ENCODE peak calls at places on chromosomes 13 and 19, in five cellular contexts. G is HCT116, H is K562, V is HepG2, Z is GM12878. Q is an unnamed sample.

GRCh38 chr13:89375839-89376238 is 1704.7 kb downstream of the SLITRK5 start:
- DNase-seq in G (no peak), H (no peak), V (no peak), Z (no peak), Q (no peak)

GRCh38 chr13:23695196-23695595 is 125.0 kb downstream of the TNFRSF19 start:
- DNase-seq in G (no peak), H (no peak), V (no peak), Z (no peak), Q (no peak)

GRCh38 chr19:13899912-13900584 is 5.9 kb downstream of the BRME1 start:
- DNase-seq in G (no peak), H (no peak), V (no peak), Z (no peak), Q (no peak)

GRCh38 chr13:112233256-112233655 is 142.9 kb upstream of the SPACA7 start:
- DNase-seq in G (no peak), H (no peak), V (no peak), Z (no peak), Q (no peak)

GRCh38 chr13:70043685-70044084 is 63.9 kb upstream of the ATXN8OS start:
- DNase-seq in G (no peak), H (no peak), V (no peak), Z (peak), Q (no peak)

GRCh38 chr19:12789098-12789903 is 2.0 kb upstream of the JUNB start:
- DNase-seq in G (no peak), H (no peak), V (no peak), Z (no peak), Q (no peak)

GRCh38 chr13:86725105-86725504 is 925.9 kb upstream of the SLITRK6 start:
- DNase-seq in G (no peak), H (no peak), V (no peak), Z (no peak), Q (peak)

GRCh38 chr13:94996445-94996844 is 284.1 kb upstream of the SOX21 start:
- DNase-seq in G (no peak), H (no peak), V (no peak), Z (no peak), Q (no peak)

GRCh38 chr19:54473071-54473941 is at the start of gene CDC42EP5:
- DNase-seq in G (no peak), H (peak), V (no peak), Z (no peak), Q (peak)

GRCh38 chr19:58218899-58219298 is 9.8 kb upstream of the ZNF544 start:
- DNase-seq in G (peak), H (peak), V (peak), Z (no peak), Q (peak)

GRCh38 chr19:3508771-3509535 is 2.8 kb downstream of the FZR1 start:
- DNase-seq in G (no peak), H (no peak), V (no peak), Z (no peak), Q (no peak)

GRCh38 chr13:39897636-39898035 is 242.2 kb downstream of the COG6 start:
- DNase-seq in G (no peak), H (no peak), V (no peak), Z (no peak), Q (no peak)

GRCh38 chr13:73465629-73465974 is 406.8 kb downstream of the KLF5 start:
- DNase-seq in G (peak), H (peak), V (no peak), Z (no peak), Q (no peak)

GRCh38 chr13:21579754-21580316 is 24.1 kb downstream of the MICU2 start:
- DNase-seq in G (no peak), H (no peak), V (no peak), Z (peak), Q (no peak)

GRCh38 chr19:38315657-38316476 is at the start of gene YIF1B:
- DNase-seq in G (peak), H (peak), V (peak), Z (peak), Q (peak)

GRCh38 chr19:49626243-49626642 is 13.7 kb downstream of the RRAS start:
- DNase-seq in G (no peak), H (no peak), V (no peak), Z (no peak), Q (no peak)

GRCh38 chr19:18156841-18157464 is 4.0 kb downstream of the PIK3R2 start:
- DNase-seq in G (peak), H (peak), V (peak), Z (no peak), Q (peak)

GRCh38 chr13:37395544-37395943 is 203.0 kb downstream of the POSTN start:
- DNase-seq in G (no peak), H (no peak), V (no peak), Z (no peak), Q (no peak)

GRCh38 chr19:12800873-12801465 is 631 bp downstream of the PRDX2 start:
- DNase-seq in G (no peak), H (peak), V (peak), Z (no peak), Q (peak)

GRCh38 chr19:13946414-13946813 is 5.9 kb upstream of the DCAF15 start:
- DNase-seq in G (no peak), H (no peak), V (no peak), Z (no peak), Q (no peak)

GRCh38 chr19:6272411-6272791 is 7.4 kb downstream of the MLLT1 start:
- DNase-seq in G (no peak), H (peak), V (no peak), Z (no peak), Q (peak)

GRCh38 chr13:33123066-33123940 is 107.1 kb downstream of the KL start:
- DNase-seq in G (no peak), H (no peak), V (peak), Z (no peak), Q (no peak)

GRCh38 chr19:45477713-45478453 is 10.1 kb downstream of the FOSB start:
- DNase-seq in G (no peak), H (no peak), V (no peak), Z (no peak), Q (no peak)

GRCh38 chr19:29499261-29499920 is 26.4 kb upstream of the VSTM2B start:
- DNase-seq in G (no peak), H (no peak), V (no peak), Z (no peak), Q (no peak)

GRCh38 chr13:50713849-50714248 is 129.6 kb downstream of the DLEU7 start:
- DNase-seq in G (no peak), H (no peak), V (no peak), Z (peak), Q (no peak)

GRCh38 chr13:113411216-113412023 is 41.9 kb downstream of the ADPRHL1 start:
- DNase-seq in G (peak), H (no peak), V (peak), Z (no peak), Q (no peak)

GRCh38 chr13:89514534-89515312 is 1832.8 kb upstream of the MIR17HG start:
- DNase-seq in G (no peak), H (no peak), V (peak), Z (no peak), Q (no peak)

GRCh38 chr13:109146912-109147624 is 517.7 kb downstream of the MYO16 start:
- DNase-seq in G (peak), H (no peak), V (no peak), Z (no peak), Q (peak)

DNA sequence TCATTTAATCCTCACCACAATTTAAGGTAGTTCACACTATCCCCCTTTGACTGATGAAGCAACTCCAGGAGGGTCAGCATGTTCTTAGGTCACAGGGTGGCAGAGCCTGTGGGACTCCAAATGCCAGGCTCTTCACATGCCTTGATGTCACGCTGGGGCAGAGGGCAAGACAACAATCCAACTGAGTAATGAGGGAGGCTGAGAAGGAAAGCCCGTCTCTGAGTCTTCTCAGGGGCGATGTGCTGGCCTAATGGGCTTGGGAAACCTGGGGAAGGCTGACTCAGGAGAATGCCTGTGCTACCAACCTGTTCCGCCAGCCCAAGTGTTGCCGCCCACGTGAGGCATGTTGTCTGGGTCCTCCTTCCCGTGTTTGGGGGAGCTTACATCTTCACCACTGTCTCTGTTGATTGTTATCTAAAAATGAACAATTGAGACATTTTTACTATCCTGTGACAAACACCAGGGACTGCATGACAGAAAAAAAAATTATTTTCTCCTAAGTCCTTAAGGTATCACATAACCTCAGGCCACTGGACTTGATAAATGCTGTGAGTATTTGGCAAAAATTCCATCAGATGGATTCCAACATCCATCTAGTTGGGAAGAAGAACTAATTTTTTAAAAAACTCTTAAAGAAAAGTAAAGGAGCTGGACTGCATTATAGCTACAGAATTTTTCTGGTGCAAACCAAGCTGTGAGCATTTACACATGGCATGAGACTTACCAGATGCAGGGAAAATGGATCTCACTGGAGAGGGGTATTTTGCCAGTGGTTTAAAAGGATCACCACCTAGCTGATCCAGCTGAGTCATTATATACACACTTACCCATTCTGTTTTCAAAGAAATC is 157.5 kb downstream of the RGCC start:
- DNase-seq in G (no peak), H (no peak), V (no peak), Z (no peak), Q (no peak)
- TF ChIP-seq ZBTB33 in G (no peak), H (no peak), V (no peak), Z (no peak), Q (no peak)

DNA sequence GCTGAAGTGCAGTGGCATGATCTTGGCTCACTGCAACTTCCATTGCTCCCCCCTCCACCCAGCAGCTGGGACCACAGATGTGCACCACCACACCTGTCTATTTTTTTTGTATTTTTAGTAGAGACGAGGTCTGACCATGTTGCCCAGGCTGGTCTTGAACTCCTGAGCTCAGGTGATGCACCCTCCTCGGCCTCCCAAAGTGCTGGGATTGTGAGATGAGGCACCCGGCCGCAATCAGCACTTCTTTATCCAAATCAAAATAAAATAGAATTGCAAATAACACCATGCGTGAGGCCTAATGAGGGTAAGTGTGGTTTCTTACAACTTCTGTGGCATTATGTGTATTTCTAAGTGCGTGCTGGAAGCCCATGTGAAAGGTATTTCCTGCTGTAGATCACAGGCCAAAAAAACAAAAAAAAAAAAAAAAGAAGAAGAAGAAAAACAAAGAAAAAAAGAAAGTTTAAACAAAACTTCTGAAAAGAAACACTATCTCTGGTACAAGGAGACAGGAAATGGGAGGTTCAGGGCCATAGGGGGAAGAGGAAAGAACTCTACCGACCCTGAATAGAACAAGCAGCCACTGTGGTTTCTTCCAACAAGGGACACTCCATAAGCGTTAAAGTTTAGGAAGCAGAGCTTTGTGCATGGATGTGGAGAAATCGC is 3.0 kb upstream of the GRAMD1A start:
- DNase-seq in G (no peak), H (no peak), V (peak), Z (no peak), Q (no peak)
- TF ChIP-seq ZBTB33 in G (no peak), H (no peak), V (no peak), Z (no peak), Q (no peak)

GRCh38 chr13:78875792-78876580 is 217.0 kb upstream of the OBI1 start:
- DNase-seq in G (no peak), H (no peak), V (no peak), Z (no peak), Q (no peak)

GRCh38 chr13:78881054-78881453 is 222.1 kb upstream of the OBI1 start:
- DNase-seq in G (no peak), H (no peak), V (no peak), Z (no peak), Q (peak)

GRCh38 chr13:78881746-78882145 is 222.8 kb upstream of the OBI1 start:
- DNase-seq in G (no peak), H (no peak), V (no peak), Z (no peak), Q (peak)

GRCh38 chr13:78876915-78877549 is 218.1 kb upstream of the OBI1 start:
- DNase-seq in G (no peak), H (no peak), V (no peak), Z (no peak), Q (no peak)
- TF ChIP-seq ZBTB33 in G (no peak), H (no peak), V (no peak), Z (no peak), Q (no peak)

GRCh38 chr19:28446511-28446910 is 766.4 kb downstream of the UQCRFS1 start:
- DNase-seq in G (no peak), H (no peak), V (no peak), Z (no peak), Q (no peak)
- TF ChIP-seq ZBTB33 in G (no peak), H (no peak), V (no peak), Z (no peak), Q (no peak)

GRCh38 chr13:43054803-43055802 is 31.7 kb downstream of the DNAJC15 start:
- DNase-seq in G (no peak), H (no peak), V (peak), Z (no peak), Q (no peak)
- TF ChIP-seq ZBTB33 in G (no peak), H (no peak), V (no peak), Z (no peak), Q (no peak)

GRCh38 chr19:41694196-41694595 is 6.1 kb upstream of the CEACAM7 start:
- DNase-seq in G (no peak), H (no peak), V (no peak), Z (no peak), Q (no peak)

GRCh38 chr19:41694831-41695635 is 7.0 kb upstream of the CEACAM7 start:
- DNase-seq in G (no peak), H (no peak), V (no peak), Z (no peak), Q (no peak)

GRCh38 chr19:41697198-41697855 is 9.3 kb upstream of the CEACAM7 start:
- DNase-seq in G (no peak), H (no peak), V (no peak), Z (no peak), Q (no peak)

GRCh38 chr19:41696402-41697197 is 8.5 kb upstream of the CEACAM7 start:
- DNase-seq in G (no peak), H (no peak), V (no peak), Z (no peak), Q (no peak)

GRCh38 chr19:41695745-41696144 is 7.7 kb upstream of the CEACAM7 start:
- DNase-seq in G (no peak), H (no peak), V (no peak), Z (no peak), Q (no peak)
- TF ChIP-seq ZBTB33 in G (no peak), H (no peak), V (no peak), Z (no peak), Q (no peak)